ENCODE peak calls at places on chromosomes 13 and 19, in four cellular contexts. E, A, U and J are unnamed samples.

GRCh38 chr13:39410089-39410901 is 192.7 kb downstream of the LHFPL6 start:
- DNase-seq in E (no peak), A (peak), U (peak), J (no peak)

GRCh38 chr13:110713642-110713952 is at the start of gene ING1:
- DNase-seq in E (no peak), A (no peak), U (no peak), J (no peak)

GRCh38 chr19:17079710-17080440 is 4.3 kb downstream of the MYO9B start:
- DNase-seq in E (no peak), A (peak), U (peak), J (peak)

GRCh38 chr13:89221557-89222158 is 1550.5 kb downstream of the SLITRK5 start:
- DNase-seq in E (no peak), A (no peak), U (no peak), J (no peak)

GRCh38 chr13:80399340-80400163 is 58.6 kb upstream of the SPRY2 start:
- DNase-seq in E (no peak), A (peak), U (no peak), J (peak)

GRCh38 chr19:45076029-45076850 is at the start of gene ZNF296:
- DNase-seq in E (peak), A (peak), U (peak), J (peak)

GRCh38 chr13:33108620-33109019 is 92.4 kb downstream of the KL start:
- DNase-seq in E (no peak), A (peak), U (peak), J (no peak)

GRCh38 chr19:44623080-44623479 is 9.7 kb downstream of the IGSF23 start:
- DNase-seq in E (no peak), A (peak), U (peak), J (no peak)

GRCh38 chr13:26693749-26694463 is 66.7 kb downstream of the GPR12 start:
- DNase-seq in E (no peak), A (no peak), U (no peak), J (no peak)

GRCh38 chr19:6108721-6109633 is 1.3 kb downstream of the RFX2 start:
- DNase-seq in E (peak), A (peak), U (peak), J (peak)

GRCh38 chr13:77853701-77854100 is 64.9 kb downstream of the EDNRB start:
- DNase-seq in E (no peak), A (no peak), U (no peak), J (no peak)

GRCh38 chr13:98900442-98900841 is 77.4 kb downstream of the DOCK9 start:
- DNase-seq in E (no peak), A (peak), U (no peak), J (no peak)

GRCh38 chr19:34676697-34677385 is at the start of gene SCGB2B2:
- DNase-seq in E (no peak), A (no peak), U (no peak), J (no peak)

GRCh38 chr13:29845440-29846056 is 4.9 kb downstream of the UBL3 start:
- DNase-seq in E (no peak), A (peak), U (peak), J (peak)

GRCh38 chr19:57850553-57851017 is 926 bp downstream of the ZNF587 start:
- DNase-seq in E (peak), A (peak), U (peak), J (peak)

GRCh38 chr13:25501231-25501630 is 129.5 kb downstream of the ATP8A2 start:
- DNase-seq in E (no peak), A (no peak), U (no peak), J (no peak)

GRCh38 chr19:11964858-11965645 is at the start of gene ZNF763:
- DNase-seq in E (peak), A (peak), U (peak), J (peak)

GRCh38 chr19:10617409-10618121 is 7.8 kb upstream of the SLC44A2 start:
- DNase-seq in E (no peak), A (peak), U (peak), J (peak)

GRCh38 chr13:77040835-77041234 is 13.9 kb upstream of the FBXL3 start:
- DNase-seq in E (no peak), A (no peak), U (no peak), J (no peak)

GRCh38 chr13:84574851-84575250 is 692.6 kb upstream of the SLITRK1 start:
- DNase-seq in E (no peak), A (peak), U (peak), J (peak)

GRCh38 chr19:7545904-7546303 is 10.4 kb downstream of the PNPLA6 start:
- DNase-seq in E (no peak), A (no peak), U (no peak), J (no peak)

GRCh38 chr13:90336507-90336906 is 1011.0 kb upstream of the MIR17HG start:
- DNase-seq in E (no peak), A (no peak), U (no peak), J (peak)

GRCh38 chr19:5828661-5829566 is 10.6 kb downstream of the FUT6 start:
- DNase-seq in E (peak), A (no peak), U (peak), J (no peak)

GRCh38 chr19:42134671-42135070 is 2.4 kb upstream of the POU2F2 start:
- DNase-seq in E (no peak), A (no peak), U (no peak), J (no peak)

GRCh38 chr19:16801599-16801998 is 27.6 kb upstream of the SIN3B start:
- DNase-seq in E (no peak), A (peak), U (peak), J (peak)

GRCh38 chr19:48329167-48329891 is 4.0 kb downstream of the EMP3 start:
- DNase-seq in E (no peak), A (peak), U (peak), J (peak)

GRCh38 chr19:8240274-8241229 is 31.4 kb downstream of the CERS4 start:
- DNase-seq in E (peak), A (peak), U (peak), J (peak)

GRCh38 chr13:113402471-113403254 is 38.7 kb upstream of the GRTP1 start:
- DNase-seq in E (no peak), A (no peak), U (no peak), J (no peak)

GRCh38 chr19:47713046-47714021 is at the start of gene EHD2:
- DNase-seq in E (peak), A (peak), U (peak), J (peak)

GRCh38 chr13:85833938-85834337 is 34.7 kb upstream of the SLITRK6 start:
- DNase-seq in E (no peak), A (no peak), U (no peak), J (no peak)

GRCh38 chr19:33333151-33333550 is 30.8 kb upstream of the CEBPA start:
- DNase-seq in E (no peak), A (no peak), U (no peak), J (no peak)

GRCh38 chr19:33334271-33334670 is 31.9 kb upstream of the CEBPA start:
- DNase-seq in E (no peak), A (no peak), U (no peak), J (no peak)

GRCh38 chr19:33335446-33335845 is 33.1 kb upstream of the CEBPA start:
- DNase-seq in E (no peak), A (no peak), U (no peak), J (no peak)

GRCh38 chr19:33332248-33332647 is 29.9 kb upstream of the CEBPA start:
- DNase-seq in E (no peak), A (no peak), U (no peak), J (no peak)

GRCh38 chr19:33333615-33334014 is 31.3 kb upstream of the CEBPA start:
- DNase-seq in E (no peak), A (no peak), U (no peak), J (peak)
- TF ChIP-seq CTCF in E (no peak), A (no peak), U (peak), J (peak)

GRCh38 chr19:18501351-18501750 is 20.5 kb downstream of the ELL start:
- DNase-seq in E (no peak), A (no peak), U (no peak), J (no peak)
- H3K4me3 ChIP-seq in E (no peak), A (no peak), U (no peak), J (no peak)

GRCh38 chr13:91406619-91407018 is 8.2 kb downstream of the GPC5 start:
- DNase-seq in E (peak), A (peak), U (peak), J (peak)
- TF ChIP-seq CTCF in E (peak), A (peak), U (peak), J (peak)

GRCh38 chr19:38252935-38253691 is 3.1 kb downstream of the PPP1R14A start:
- DNase-seq in E (no peak), A (no peak), U (peak), J (no peak)
- H3K4me3 ChIP-seq in E (no peak), A (no peak), U (peak), J (no peak)

GRCh38 chr19:13153627-13154240 is 3.5 kb downstream of the IER2 start:
- DNase-seq in E (no peak), A (no peak), U (peak), J (no peak)
- TF ChIP-seq CTCF in E (peak), A (no peak), U (no peak), J (no peak)

GRCh38 chr19:3838661-3839060 is 30.2 kb downstream of the ZFR2 start:
- DNase-seq in E (no peak), A (no peak), U (no peak), J (no peak)
- H3K4me3 ChIP-seq in E (no peak), A (no peak), U (no peak), J (no peak)

GRCh38 chr13:48973845-48974431 is 1.8 kb upstream of the FNDC3A start:
- DNase-seq in E (no peak), A (no peak), U (no peak), J (no peak)

GRCh38 chr13:48976677-48977625 is 1.2 kb downstream of the FNDC3A start:
- DNase-seq in E (no peak), A (peak), U (peak), J (no peak)

GRCh38 chr13:48975926-48976676 is 389 bp downstream of the FNDC3A start:
- DNase-seq in E (peak), A (peak), U (peak), J (peak)

GRCh38 chr13:48977973-48978372 is 2.3 kb downstream of the FNDC3A start:
- DNase-seq in E (no peak), A (peak), U (peak), J (peak)

DNA sequence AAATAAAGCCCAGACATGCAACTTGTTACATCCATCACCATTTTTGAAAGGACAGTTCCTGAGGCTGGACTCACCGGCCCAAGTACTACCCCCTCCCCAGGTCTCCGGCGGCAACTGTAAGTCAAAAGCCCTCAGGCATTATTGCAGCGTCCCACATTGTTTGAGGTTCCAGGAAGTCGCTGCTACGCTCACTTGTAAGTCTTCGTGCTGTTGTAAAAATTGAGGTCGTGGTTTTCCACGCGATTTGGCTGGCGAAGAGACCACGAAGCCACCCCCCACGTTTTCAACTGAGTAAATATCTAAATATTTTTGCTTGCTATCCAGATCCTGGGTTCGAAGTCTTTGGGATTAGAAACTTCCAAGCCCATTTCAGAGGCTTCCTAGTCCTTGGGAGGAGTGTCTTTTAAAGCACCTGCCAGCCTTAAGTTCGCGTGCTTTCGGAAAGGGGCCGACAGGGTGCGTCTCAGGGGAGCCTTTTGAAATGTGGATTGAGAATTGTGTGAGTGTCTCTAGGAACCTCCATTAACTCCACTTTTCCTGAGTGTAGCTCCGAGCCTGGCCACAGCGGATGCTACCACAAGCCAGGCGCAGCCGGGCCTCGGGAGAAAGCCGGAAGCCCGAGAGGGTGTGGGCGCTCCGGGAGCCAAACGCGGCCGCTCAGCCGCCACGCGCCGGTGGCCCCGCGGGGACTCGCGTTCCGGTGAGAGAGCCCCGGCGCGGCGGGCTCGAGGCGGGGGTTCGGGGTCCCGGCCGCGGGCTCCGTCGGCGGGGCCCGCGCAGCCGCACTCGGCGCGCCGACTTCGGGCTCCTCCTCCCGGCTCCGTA is at the start of gene FNDC3A:
- DNase-seq in E (peak), A (peak), U (peak), J (peak)
- TF ChIP-seq CTCF in E (no peak), A (peak), U (peak), J (peak)

GRCh38 chr19:49364083-49364687 is 508 bp downstream of the DKKL1 start:
- DNase-seq in E (no peak), A (no peak), U (no peak), J (no peak)
- H3K4me3 ChIP-seq in E (peak), A (peak), U (peak), J (peak)